ENCODE peak calls at places on chromosomes 6 and 20, in seven cellular contexts. W is CD4-positive, alpha-beta T cell; H is uterus; O is fibroblast of pulmonary artery; M is B cell; L is pancreas; Z is progenitor cell of endocrine pancreas. F is an unnamed sample.
A peak's percentile ranks its signal among the peaks of the same experiment; 100 is the strongest.

GRCh38 chr20:63499333-63499969 is 568 bp upstream of the EEF1A2 start:
- DNase-seq in O (no peak), L (no peak), M (no peak), W (no peak), H (no peak), Z (peak; percentile 21), F (no peak)

GRCh38 chr6:122709922-122710512 is 69.5 kb upstream of the FABP7 start:
- DNase-seq in M (no peak), W (no peak), O (no peak), L (no peak), H (no peak), Z (no peak), F (no peak)

GRCh38 chr6:24991748-24992467 is 56.1 kb upstream of the RIPOR2 start:
- DNase-seq in W (peak; percentile 73), L (peak; percentile 59), M (peak; percentile 86), O (peak; percentile 70), H (peak; percentile 37), Z (no peak), F (peak; percentile 49)

GRCh38 chr6:117555882-117556498 is 46.3 kb downstream of the GOPC start:
- DNase-seq in L (no peak), Z (peak; percentile 21), H (peak; percentile 20), W (peak; percentile 42), M (no peak), O (peak; percentile 61), F (peak; percentile 49)

GRCh38 chr6:42704937-42705374 is 17.4 kb downstream of the PRPH2 start:
- DNase-seq in O (no peak), H (no peak), W (no peak), L (no peak), Z (no peak), M (no peak), F (no peak)

GRCh38 chr6:5127106-5127687 is 42.1 kb downstream of the PPP1R3G start:
- DNase-seq in O (no peak), L (no peak), Z (no peak), W (no peak), H (no peak), M (no peak), F (no peak)

GRCh38 chr6:73032586-73032985 is 192.7 kb downstream of the KHDC1L start:
- DNase-seq in Z (no peak), H (no peak), L (no peak), W (no peak), M (no peak), O (peak; percentile 6), F (no peak)

GRCh38 chr6:14464716-14465115 is 347.1 kb downstream of the CD83 start:
- DNase-seq in O (no peak), L (no peak), Z (no peak), M (no peak), W (no peak), H (no peak), F (no peak)

GRCh38 chr20:21257192-21257591 is 45.9 kb upstream of the XRN2 start:
- DNase-seq in W (no peak), L (no peak), O (no peak), Z (no peak), H (no peak), M (no peak), F (no peak)

GRCh38 chr6:169994734-169995133 is 243.3 kb downstream of the ERMARD start:
- DNase-seq in W (no peak), O (no peak), Z (no peak), M (no peak), L (no peak), H (no peak), F (no peak)

GRCh38 chr6:37569317-37569716 is 69.6 kb upstream of the CCDC167 start:
- DNase-seq in Z (no peak), W (no peak), O (no peak), M (no peak), L (no peak), H (no peak), F (no peak)

DNA sequence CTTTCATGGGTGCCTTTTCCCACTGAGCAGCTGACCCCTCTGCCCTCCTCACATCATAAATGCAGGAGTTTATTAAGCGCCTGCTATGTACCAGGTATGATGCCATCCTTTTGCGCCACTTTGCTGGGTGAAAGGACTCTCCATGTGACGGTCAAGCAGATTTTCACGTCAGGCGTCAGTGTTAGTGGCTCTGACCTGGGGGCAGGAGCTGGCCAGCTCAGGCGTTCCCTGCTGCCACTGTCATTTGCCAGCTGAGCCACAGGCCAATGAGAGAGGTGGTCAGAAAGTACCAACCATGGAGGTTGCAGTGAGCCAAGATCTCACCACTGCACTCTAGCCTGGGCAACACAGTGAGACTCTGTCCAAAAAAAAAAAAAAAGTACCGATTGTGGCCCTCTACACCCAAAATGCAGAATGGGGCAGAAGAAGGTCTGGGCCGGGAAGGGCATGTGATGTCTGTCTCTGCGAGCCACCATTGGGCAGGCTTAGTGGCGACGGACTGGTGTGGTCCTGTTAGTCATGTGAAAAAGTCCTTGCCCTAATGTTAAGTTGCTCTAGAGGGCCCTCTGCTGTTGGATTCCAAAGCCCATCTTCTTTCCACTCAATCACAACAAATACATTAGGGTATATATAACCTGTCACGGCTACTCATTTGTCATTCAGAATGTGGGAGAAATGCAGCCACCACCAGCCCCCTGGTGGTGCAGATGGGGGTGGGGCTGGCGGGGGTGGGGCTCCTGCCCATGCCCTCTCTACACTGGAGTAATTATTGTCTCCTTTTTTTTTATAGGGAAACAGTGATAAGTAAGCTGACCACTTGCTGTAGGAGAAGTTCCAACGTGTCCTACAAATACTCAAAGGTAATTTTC is 18.4 kb upstream of the SLC22A1 start:
- DNase-seq in H (no peak), M (no peak), W (no peak), O (peak; percentile 43), Z (no peak), L (no peak), F (peak; percentile 39)
- TF ChIP-seq CTCF in H (peak; percentile 12), M (peak; percentile 46), W (no peak), O (peak; percentile 40), Z (peak; percentile 32), L (no peak), F (peak; percentile 27)

DNA sequence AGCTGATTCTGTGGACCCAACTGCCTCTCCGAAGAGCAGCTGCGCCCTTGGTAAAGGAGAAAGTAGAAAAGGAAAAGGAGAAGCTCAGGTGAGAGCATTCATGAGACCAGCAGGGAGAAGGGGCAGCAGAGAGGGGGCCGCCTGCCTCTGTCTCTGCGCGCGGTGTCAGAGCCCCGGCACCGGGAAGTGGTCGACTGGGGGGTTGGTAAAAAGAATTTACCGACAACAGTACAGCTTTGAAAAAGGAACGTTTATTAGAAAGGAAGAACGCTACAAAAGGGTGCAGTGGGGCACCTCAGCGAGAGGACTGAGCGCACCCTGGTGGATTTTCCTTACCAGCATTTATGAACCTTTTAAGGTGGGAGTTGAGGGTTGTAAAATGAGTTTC is 61.9 kb downstream of the GPR6 start:
- DNase-seq in O (peak; percentile 49), M (peak; percentile 50), L (no peak), H (no peak), Z (no peak), W (peak; percentile 19), F (peak; percentile 39)
- TF ChIP-seq CTCF in O (peak; percentile 52), M (no peak), L (no peak), H (peak; percentile 19), Z (peak; percentile 53), W (peak; percentile 51), F (no peak)

DNA sequence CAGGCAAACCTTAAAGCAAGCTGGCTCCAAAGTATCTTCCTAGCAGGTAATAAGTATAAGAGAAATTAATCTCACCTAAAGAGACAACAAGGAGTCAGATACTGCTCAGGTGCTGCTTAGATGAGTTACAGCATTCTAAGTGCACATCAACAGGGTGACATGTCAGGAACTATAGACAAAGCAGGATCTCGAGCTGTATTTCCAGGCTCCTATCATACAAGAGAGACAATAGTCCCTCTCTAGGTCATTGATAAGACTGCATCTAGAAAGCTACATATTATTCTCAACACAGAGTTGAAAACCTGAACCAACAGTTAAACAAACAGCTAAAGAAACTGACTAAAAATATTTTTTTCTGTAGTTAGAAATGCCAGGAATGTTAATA is 3.9 kb downstream of the PTPRK start:
- DNase-seq in M (no peak), O (peak; percentile 40), Z (no peak), H (no peak), W (no peak), L (no peak), F (no peak)
- TF ChIP-seq CTCF in M (no peak), O (peak; percentile 30), Z (peak; percentile 38), H (no peak), W (no peak), L (no peak), F (peak; percentile 31)

GRCh38 chr6:329888-330691 is 37.8 kb downstream of the DUSP22 start:
- DNase-seq in W (no peak), M (no peak), L (peak; percentile 50), H (no peak), O (no peak), Z (no peak), F (no peak)

GRCh38 chr6:333379-334002 is 41.2 kb downstream of the DUSP22 start:
- DNase-seq in W (no peak), L (peak; percentile 62), O (no peak), Z (no peak), M (no peak), H (no peak), F (no peak)

GRCh38 chr6:330948-331347 is 38.7 kb downstream of the DUSP22 start:
- DNase-seq in L (no peak), W (no peak), M (no peak), Z (no peak), O (no peak), H (no peak), F (no peak)

GRCh38 chr6:332671-333070 is 40.4 kb downstream of the DUSP22 start:
- DNase-seq in Z (no peak), L (peak; percentile 39), W (no peak), M (no peak), O (peak; percentile 85), H (no peak), F (no peak)

GRCh38 chr6:331622-332521 is 39.6 kb downstream of the DUSP22 start:
- DNase-seq in L (peak; percentile 60), H (no peak), O (no peak), W (no peak), M (no peak), Z (no peak), F (no peak)
- TF ChIP-seq CTCF in L (no peak), H (no peak), O (no peak), W (no peak), M (no peak), Z (no peak), F (no peak)

DNA sequence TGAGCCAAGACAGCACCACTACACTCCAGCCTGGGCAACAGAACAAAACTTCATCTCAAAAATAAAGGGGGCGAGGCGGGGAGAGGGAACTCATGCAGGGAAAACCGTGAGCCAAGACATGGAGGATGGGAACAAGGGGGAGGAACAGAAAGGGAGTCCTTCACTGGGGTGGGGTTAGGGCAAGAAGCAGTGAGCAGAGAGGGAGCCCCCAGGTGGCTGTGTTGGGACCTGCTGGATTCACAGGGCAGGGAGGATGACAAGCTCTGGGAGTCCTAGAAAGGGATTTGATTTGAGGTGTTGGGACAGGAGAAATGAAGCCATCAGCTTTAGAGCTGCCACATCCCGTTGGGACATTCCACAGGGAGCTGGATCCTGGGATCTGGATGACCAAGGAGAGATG is 90.6 kb upstream of the TOP1 start:
- DNase-seq in H (no peak), Z (no peak), L (no peak), O (no peak), M (no peak), W (no peak), F (no peak)
- TF ChIP-seq CTCF in H (no peak), Z (no peak), L (no peak), O (no peak), M (no peak), W (no peak), F (no peak)

DNA sequence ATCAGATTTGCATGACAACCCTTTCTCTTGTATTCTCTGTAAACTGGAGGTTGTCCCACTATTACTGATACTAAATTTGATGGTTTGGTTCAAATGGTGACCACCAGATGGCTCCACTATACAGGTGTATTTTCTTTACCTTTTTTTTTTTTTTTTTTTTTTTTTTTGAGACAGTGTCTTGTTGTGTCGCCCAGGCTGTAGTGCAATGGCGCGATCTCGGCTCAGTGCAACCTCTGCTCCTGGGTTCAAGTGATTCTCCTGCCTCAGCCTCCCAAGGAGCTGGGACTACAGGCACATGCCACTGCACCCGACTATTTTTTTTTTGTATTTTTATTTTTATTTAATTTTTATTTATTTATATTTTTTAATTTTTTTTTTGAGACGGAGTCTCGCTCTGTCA is 6.6 kb upstream of the WTAP start:
- DNase-seq in Z (no peak), L (no peak), W (peak; percentile 18), O (peak; percentile 47), H (no peak), M (no peak), F (peak; percentile 11)
- TF ChIP-seq CTCF in Z (peak; percentile 64), L (peak; percentile 16), W (peak; percentile 72), O (peak; percentile 43), H (peak; percentile 32), M (peak; percentile 77), F (peak; percentile 50)

F was measured in endothelial cell.